ENCODE peak calls at places on chromosomes 2 and 18, in four cellular contexts. One of them, this sample, is unnamed.

GRCh38 chr2:169363570-169364150 is 1.3 kb upstream of the LRP2 start:
- DNase-seq in GM06990: peak
- DNase-seq in PC-9: no peak
- DNase-seq in psoas muscle: peak
- DNase-seq in this sample: no peak

GRCh38 chr2:135473567-135473966 is 57.5 kb downstream of the ZRANB3 start:
- DNase-seq in GM06990: no peak
- DNase-seq in PC-9: no peak
- DNase-seq in psoas muscle: no peak
- DNase-seq in this sample: no peak

GRCh38 chr2:1055014-1055595 is 104.5 kb downstream of the SNTG2 start:
- DNase-seq in GM06990: no peak
- DNase-seq in PC-9: no peak
- DNase-seq in psoas muscle: no peak
- DNase-seq in this sample: peak

GRCh38 chr18:51621103-51621969 is 423.9 kb upstream of the MEX3C start:
- DNase-seq in GM06990: no peak
- DNase-seq in PC-9: peak
- DNase-seq in psoas muscle: no peak
- DNase-seq in this sample: peak

GRCh38 chr18:468841-469796 is 31.4 kb downstream of the COLEC12 start:
- DNase-seq in GM06990: no peak
- DNase-seq in PC-9: no peak
- DNase-seq in psoas muscle: no peak
- DNase-seq in this sample: no peak

GRCh38 chr2:128638741-128639477 is 320.2 kb upstream of the HS6ST1 start:
- DNase-seq in GM06990: no peak
- DNase-seq in PC-9: no peak
- DNase-seq in psoas muscle: no peak
- DNase-seq in this sample: no peak

GRCh38 chr2:177538323-177538722 is 145.8 kb downstream of the AGPS start:
- DNase-seq in GM06990: no peak
- DNase-seq in PC-9: no peak
- DNase-seq in psoas muscle: no peak
- DNase-seq in this sample: no peak

GRCh38 chr2:29284671-29285070 is 169.5 kb downstream of the CLIP4 start:
- DNase-seq in GM06990: no peak
- DNase-seq in PC-9: no peak
- DNase-seq in psoas muscle: no peak
- DNase-seq in this sample: no peak

GRCh38 chr2:108949316-108950299 is 39.4 kb downstream of the EDAR start:
- DNase-seq in GM06990: no peak
- DNase-seq in PC-9: no peak
- DNase-seq in psoas muscle: no peak
- DNase-seq in this sample: no peak

GRCh38 chr18:62037989-62038778 is 145.4 kb upstream of the RNF152 start:
- DNase-seq in GM06990: no peak
- DNase-seq in PC-9: no peak
- DNase-seq in psoas muscle: no peak
- DNase-seq in this sample: no peak

GRCh38 chr2:177573120-177573519 is 180.5 kb downstream of the AGPS start:
- DNase-seq in GM06990: no peak
- DNase-seq in PC-9: no peak
- DNase-seq in psoas muscle: no peak
- DNase-seq in this sample: peak

GRCh38 chr2:28449489-28450395 is 46.1 kb upstream of the PLB1 start:
- DNase-seq in GM06990: peak
- DNase-seq in PC-9: peak
- DNase-seq in psoas muscle: no peak
- DNase-seq in this sample: no peak

GRCh38 chr2:226687641-226688253 is 111.9 kb downstream of the IRS1 start:
- DNase-seq in GM06990: no peak
- DNase-seq in PC-9: no peak
- DNase-seq in psoas muscle: no peak
- DNase-seq in this sample: no peak

GRCh38 chr2:121279476-121279875 is 5.5 kb downstream of the TFCP2L1 start:
- DNase-seq in GM06990: no peak
- DNase-seq in PC-9: no peak
- DNase-seq in psoas muscle: no peak
- DNase-seq in this sample: no peak

GRCh38 chr2:203814661-203815540 is 52.7 kb upstream of the CTLA4 start:
- DNase-seq in GM06990: no peak
- DNase-seq in PC-9: peak
- DNase-seq in psoas muscle: peak
- DNase-seq in this sample: no peak

GRCh38 chr2:182717451-182718215 is 1.6 kb downstream of the DNAJC10 start:
- DNase-seq in GM06990: peak
- DNase-seq in PC-9: no peak
- DNase-seq in psoas muscle: no peak
- DNase-seq in this sample: no peak

GRCh38 chr18:45103319-45104070 is 422.8 kb downstream of the SETBP1 start:
- DNase-seq in GM06990: peak
- DNase-seq in PC-9: no peak
- DNase-seq in psoas muscle: no peak
- DNase-seq in this sample: no peak

GRCh38 chr2:28545590-28546195 is 49.8 kb downstream of the PLB1 start:
- DNase-seq in GM06990: no peak
- DNase-seq in PC-9: no peak
- DNase-seq in psoas muscle: no peak
- DNase-seq in this sample: no peak

GRCh38 chr2:198991431-198991830 is 466.3 kb downstream of the SATB2 start:
- DNase-seq in GM06990: no peak
- DNase-seq in PC-9: no peak
- DNase-seq in psoas muscle: no peak
- DNase-seq in this sample: no peak

GRCh38 chr2:120733238-120733942 is 2.3 kb upstream of the GLI2 start:
- DNase-seq in GM06990: no peak
- DNase-seq in PC-9: no peak
- DNase-seq in psoas muscle: no peak
- DNase-seq in this sample: no peak

GRCh38 chr2:201883970-201884369 is 77.6 kb downstream of the CDK15 start:
- DNase-seq in GM06990: no peak
- DNase-seq in PC-9: no peak
- DNase-seq in psoas muscle: no peak
- DNase-seq in this sample: no peak

GRCh38 chr2:238075397-238075796 is 14.6 kb downstream of the SCLY start:
- DNase-seq in GM06990: no peak
- DNase-seq in PC-9: no peak
- DNase-seq in psoas muscle: no peak
- DNase-seq in this sample: no peak

GRCh38 chr18:68735498-68736343 is 20.8 kb upstream of the TMX3 start:
- DNase-seq in GM06990: no peak
- DNase-seq in PC-9: peak
- DNase-seq in psoas muscle: no peak
- DNase-seq in this sample: no peak

GRCh38 chr18:8091042-8091441 is 518.2 kb upstream of the RAB12 start:
- DNase-seq in GM06990: no peak
- DNase-seq in PC-9: no peak
- DNase-seq in psoas muscle: no peak
- DNase-seq in this sample: no peak

GRCh38 chr2:99818842-99819241 is 323.5 kb downstream of the AFF3 start:
- DNase-seq in GM06990: no peak
- DNase-seq in PC-9: no peak
- DNase-seq in psoas muscle: no peak
- DNase-seq in this sample: no peak
- TF ChIP-seq CTCF in GM06990: no peak
- TF ChIP-seq CTCF in PC-9: peak
- TF ChIP-seq CTCF in psoas muscle: peak
- TF ChIP-seq CTCF in this sample: peak

DNA sequence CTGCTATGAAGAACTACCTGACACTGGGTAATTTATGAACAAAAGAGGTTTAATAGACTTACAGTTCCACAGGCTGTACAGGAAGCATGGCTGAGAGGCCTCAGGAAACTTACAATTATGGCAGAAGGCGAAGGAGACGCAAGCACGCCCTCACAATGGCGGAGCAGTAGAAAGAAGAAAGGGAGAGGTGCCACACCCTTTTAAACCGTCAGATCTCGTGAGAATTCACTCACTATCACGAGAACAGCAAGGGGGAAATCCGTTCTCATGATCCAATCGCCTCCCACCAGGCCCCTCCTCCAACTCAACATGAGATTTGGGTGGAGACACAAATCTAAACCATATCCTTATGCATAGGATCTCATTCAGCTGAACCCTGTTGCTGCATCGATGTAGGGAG is 84.6 kb upstream of the ZNF532 start:
- DNase-seq in GM06990: no peak
- DNase-seq in PC-9: no peak
- DNase-seq in psoas muscle: no peak
- DNase-seq in this sample: no peak
- H3K4me3 ChIP-seq in GM06990: no peak
- H3K4me3 ChIP-seq in PC-9: no peak
- H3K4me3 ChIP-seq in psoas muscle: no peak
- H3K4me3 ChIP-seq in this sample: no peak

GRCh38 chr2:95052804-95053535 is 27.5 kb downstream of the MAL start:
- DNase-seq in GM06990: no peak
- DNase-seq in PC-9: no peak
- DNase-seq in psoas muscle: peak
- DNase-seq in this sample: no peak
- TF ChIP-seq CTCF in GM06990: no peak
- TF ChIP-seq CTCF in PC-9: no peak
- TF ChIP-seq CTCF in psoas muscle: no peak
- TF ChIP-seq CTCF in this sample: no peak

GRCh38 chr18:66819235-66819634 is 215.3 kb upstream of the CDH19 start:
- DNase-seq in GM06990: no peak
- DNase-seq in PC-9: no peak
- DNase-seq in psoas muscle: no peak
- DNase-seq in this sample: no peak
- H3K4me3 ChIP-seq in GM06990: no peak
- H3K4me3 ChIP-seq in PC-9: no peak
- H3K4me3 ChIP-seq in psoas muscle: no peak
- H3K4me3 ChIP-seq in this sample: no peak

DNA sequence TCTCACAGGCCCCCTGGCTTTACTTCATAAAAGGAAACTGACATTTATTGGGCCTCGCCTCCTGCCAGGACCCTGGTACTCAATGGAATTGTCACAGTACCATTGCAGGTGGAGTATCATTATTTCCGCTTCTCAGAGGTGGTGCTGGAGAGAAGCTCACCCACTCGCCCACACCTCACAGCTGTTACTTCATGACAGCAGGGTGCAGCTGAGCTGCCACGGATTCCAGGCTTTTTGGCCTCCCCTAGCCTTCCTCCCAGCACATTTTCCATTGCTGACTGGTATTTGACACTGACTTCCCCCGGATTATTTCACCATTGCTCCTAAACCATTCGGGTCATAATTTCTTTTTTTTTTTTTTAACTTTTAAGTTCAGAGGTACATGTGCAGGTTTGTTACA is 56.6 kb downstream of the NXPH2 start:
- DNase-seq in GM06990: no peak
- DNase-seq in PC-9: no peak
- DNase-seq in psoas muscle: no peak
- DNase-seq in this sample: no peak
- TF ChIP-seq CTCF in GM06990: no peak
- TF ChIP-seq CTCF in PC-9: no peak
- TF ChIP-seq CTCF in psoas muscle: no peak
- TF ChIP-seq CTCF in this sample: no peak

GRCh38 chr2:168107322-168107721 is 140.1 kb downstream of the STK39 start:
- DNase-seq in GM06990: no peak
- DNase-seq in PC-9: no peak
- DNase-seq in psoas muscle: no peak
- DNase-seq in this sample: no peak
- H3K4me3 ChIP-seq in GM06990: no peak
- H3K4me3 ChIP-seq in PC-9: no peak
- H3K4me3 ChIP-seq in psoas muscle: no peak
- H3K4me3 ChIP-seq in this sample: no peak

GRCh38 chr18:50111398-50111797 is 83.5 kb downstream of the MYO5B start:
- DNase-seq in GM06990: no peak
- DNase-seq in PC-9: no peak
- DNase-seq in psoas muscle: no peak
- DNase-seq in this sample: no peak
- TF ChIP-seq CTCF in GM06990: peak
- TF ChIP-seq CTCF in PC-9: peak
- TF ChIP-seq CTCF in psoas muscle: no peak
- TF ChIP-seq CTCF in this sample: peak

DNA sequence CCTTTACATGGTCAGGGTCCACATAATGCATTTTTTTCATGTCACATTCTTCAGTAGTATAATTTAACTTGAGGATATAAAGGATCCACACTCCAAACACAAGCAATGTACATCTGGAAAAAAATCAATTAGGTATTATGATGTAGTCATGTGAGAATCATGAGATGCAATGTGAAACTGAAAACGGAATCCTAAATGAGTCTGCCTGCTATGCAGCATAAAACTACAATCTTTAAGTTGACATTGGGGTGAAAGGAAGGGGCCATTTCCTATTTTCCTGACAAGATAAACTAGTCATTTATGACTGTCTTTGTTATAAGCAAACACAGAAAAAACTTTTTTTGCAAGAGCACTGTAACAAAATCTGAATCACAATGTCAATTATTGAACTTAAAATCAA is 27.6 kb downstream of the ST3GAL5 start:
- DNase-seq in GM06990: peak
- DNase-seq in PC-9: no peak
- DNase-seq in psoas muscle: no peak
- DNase-seq in this sample: no peak
- H3K4me3 ChIP-seq in GM06990: no peak
- H3K4me3 ChIP-seq in PC-9: no peak
- H3K4me3 ChIP-seq in psoas muscle: no peak
- H3K4me3 ChIP-seq in this sample: no peak

GRCh38 chr2:185208261-185208660 is 530.3 kb upstream of the FSIP2 start:
- DNase-seq in GM06990: no peak
- DNase-seq in PC-9: peak
- DNase-seq in psoas muscle: no peak
- DNase-seq in this sample: no peak
- TF ChIP-seq CTCF in GM06990: peak
- TF ChIP-seq CTCF in PC-9: peak
- TF ChIP-seq CTCF in psoas muscle: peak
- TF ChIP-seq CTCF in this sample: peak

GRCh38 chr2:172087780-172088244 is 2.5 kb downstream of the DLX1 start:
- DNase-seq in GM06990: no peak
- DNase-seq in PC-9: no peak
- DNase-seq in psoas muscle: no peak
- DNase-seq in this sample: no peak
- H3K4me3 ChIP-seq in GM06990: no peak
- H3K4me3 ChIP-seq in PC-9: no peak
- H3K4me3 ChIP-seq in psoas muscle: no peak
- H3K4me3 ChIP-seq in this sample: no peak